ENCODE peak calls at places on chromosome 6, in eight cellular contexts. One of them, this sample, is unnamed.

GRCh38 chr6:140050232-140050995 is 676.0 kb upstream of the CITED2 start:
- DNase-seq in A549: no peak
- DNase-seq in left ventricle myocardium inferior: peak; percentile 20
- DNase-seq in CD8-positive, alpha-beta T cell: no peak
- DNase-seq in foreskin keratinocyte: no peak
- DNase-seq in gastrocnemius medialis: peak; percentile 3
- DNase-seq in testis: no peak
- DNase-seq in suprapubic skin: no peak
- DNase-seq in this sample: no peak

GRCh38 chr6:104625536-104625935 is 234.2 kb downstream of the HACE1 start:
- DNase-seq in left ventricle myocardium inferior: no peak
- DNase-seq in CD8-positive, alpha-beta T cell: no peak
- DNase-seq in testis: no peak
- DNase-seq in A549: no peak
- DNase-seq in suprapubic skin: no peak
- DNase-seq in foreskin keratinocyte: peak; percentile 97
- DNase-seq in gastrocnemius medialis: no peak
- DNase-seq in this sample: peak; percentile 75

GRCh38 chr6:135146160-135146920 is 34.8 kb upstream of the MYB start:
- DNase-seq in testis: no peak
- DNase-seq in A549: no peak
- DNase-seq in CD8-positive, alpha-beta T cell: no peak
- DNase-seq in suprapubic skin: no peak
- DNase-seq in gastrocnemius medialis: no peak
- DNase-seq in foreskin keratinocyte: peak; percentile 20
- DNase-seq in left ventricle myocardium inferior: no peak
- DNase-seq in this sample: no peak

GRCh38 chr6:117317261-117317660 is 51.9 kb downstream of the VGLL2 start:
- DNase-seq in A549: peak; percentile 2
- DNase-seq in foreskin keratinocyte: no peak
- DNase-seq in suprapubic skin: no peak
- DNase-seq in CD8-positive, alpha-beta T cell: no peak
- DNase-seq in gastrocnemius medialis: no peak
- DNase-seq in testis: no peak
- DNase-seq in left ventricle myocardium inferior: no peak
- DNase-seq in this sample: no peak

GRCh38 chr6:143677891-143678737 is at the start of gene PHACTR2:
- DNase-seq in foreskin keratinocyte: no peak
- DNase-seq in testis: peak; percentile 85
- DNase-seq in suprapubic skin: peak; percentile 79
- DNase-seq in A549: peak; percentile 40
- DNase-seq in left ventricle myocardium inferior: peak; percentile 80
- DNase-seq in gastrocnemius medialis: peak; percentile 50
- DNase-seq in CD8-positive, alpha-beta T cell: peak; percentile 25
- DNase-seq in this sample: peak; percentile 94

GRCh38 chr6:135481786-135482369 is 15.7 kb downstream of the AHI1 start:
- DNase-seq in foreskin keratinocyte: no peak
- DNase-seq in suprapubic skin: no peak
- DNase-seq in testis: no peak
- DNase-seq in CD8-positive, alpha-beta T cell: no peak
- DNase-seq in left ventricle myocardium inferior: no peak
- DNase-seq in gastrocnemius medialis: no peak
- DNase-seq in A549: no peak
- DNase-seq in this sample: no peak

GRCh38 chr6:30974488-30975252 is 8.8 kb upstream of the MUC21 start:
- DNase-seq in left ventricle myocardium inferior: no peak
- DNase-seq in foreskin keratinocyte: no peak
- DNase-seq in suprapubic skin: no peak
- DNase-seq in CD8-positive, alpha-beta T cell: no peak
- DNase-seq in A549: no peak
- DNase-seq in testis: no peak
- DNase-seq in gastrocnemius medialis: no peak
- DNase-seq in this sample: peak; percentile 53

GRCh38 chr6:92762414-92763374 is 656.7 kb downstream of the EPHA7 start:
- DNase-seq in gastrocnemius medialis: no peak
- DNase-seq in foreskin keratinocyte: no peak
- DNase-seq in A549: no peak
- DNase-seq in CD8-positive, alpha-beta T cell: no peak
- DNase-seq in suprapubic skin: no peak
- DNase-seq in testis: no peak
- DNase-seq in left ventricle myocardium inferior: no peak
- DNase-seq in this sample: no peak

GRCh38 chr6:63509652-63510352 is 62.5 kb upstream of the LOC128125822 start:
- DNase-seq in left ventricle myocardium inferior: peak; percentile 74
- DNase-seq in testis: peak; percentile 78
- DNase-seq in foreskin keratinocyte: no peak
- DNase-seq in A549: no peak
- DNase-seq in CD8-positive, alpha-beta T cell: no peak
- DNase-seq in gastrocnemius medialis: no peak
- DNase-seq in suprapubic skin: no peak
- DNase-seq in this sample: no peak

GRCh38 chr6:48183174-48183573 is 72.2 kb upstream of the PTCHD4 start:
- DNase-seq in foreskin keratinocyte: no peak
- DNase-seq in testis: no peak
- DNase-seq in CD8-positive, alpha-beta T cell: no peak
- DNase-seq in gastrocnemius medialis: no peak
- DNase-seq in A549: no peak
- DNase-seq in left ventricle myocardium inferior: no peak
- DNase-seq in suprapubic skin: no peak
- DNase-seq in this sample: no peak

GRCh38 chr6:132354517-132355167 is 46.6 kb downstream of the MOXD1 start:
- DNase-seq in A549: no peak
- DNase-seq in foreskin keratinocyte: no peak
- DNase-seq in CD8-positive, alpha-beta T cell: peak; percentile 49
- DNase-seq in suprapubic skin: no peak
- DNase-seq in gastrocnemius medialis: no peak
- DNase-seq in left ventricle myocardium inferior: no peak
- DNase-seq in testis: no peak
- DNase-seq in this sample: peak; percentile 50

DNA sequence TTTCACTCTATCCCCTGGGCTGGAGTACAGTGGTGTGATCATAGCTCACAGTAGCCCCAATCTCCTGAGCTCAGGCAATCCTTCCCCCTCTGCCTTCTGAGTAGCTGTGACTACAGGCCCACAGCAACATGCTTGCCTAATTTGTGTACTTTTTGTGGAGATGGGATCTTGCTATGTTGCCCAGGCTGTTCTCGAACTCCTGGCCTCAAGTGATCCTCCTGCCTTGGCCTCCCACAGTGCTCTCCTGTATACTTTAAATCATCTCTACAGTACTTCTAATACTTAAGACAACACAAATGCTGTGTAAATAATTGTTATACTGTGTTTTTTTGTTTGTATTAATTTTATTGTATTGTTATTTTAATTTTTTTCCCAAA is 39.7 kb upstream of the FAM50B start:
- DNase-seq in CD8-positive, alpha-beta T cell: no peak
- DNase-seq in gastrocnemius medialis: no peak
- DNase-seq in foreskin keratinocyte: no peak
- DNase-seq in A549: no peak
- DNase-seq in suprapubic skin: no peak
- DNase-seq in left ventricle myocardium inferior: no peak
- DNase-seq in testis: no peak
- DNase-seq in this sample: no peak
- H3K4me1 ChIP-seq in CD8-positive, alpha-beta T cell: no peaks in the 10 kb centered on the region
- H3K4me1 ChIP-seq in gastrocnemius medialis: peaks cover 30% of the 10 kb centered on the region
- H3K4me1 ChIP-seq in foreskin keratinocyte: peaks cover 18% of the 10 kb centered on the region
- H3K4me1 ChIP-seq in A549: peaks cover 49% of the 10 kb centered on the region
- H3K4me1 ChIP-seq in suprapubic skin: peaks cover 22% of the 10 kb centered on the region
- H3K4me1 ChIP-seq in left ventricle myocardium inferior: peaks cover 47% of the 10 kb centered on the region
- H3K4me1 ChIP-seq in testis: peaks cover 19% of the 10 kb centered on the region
- H3K4me1 ChIP-seq in this sample: peaks cover 5% of the 10 kb centered on the region

DNA sequence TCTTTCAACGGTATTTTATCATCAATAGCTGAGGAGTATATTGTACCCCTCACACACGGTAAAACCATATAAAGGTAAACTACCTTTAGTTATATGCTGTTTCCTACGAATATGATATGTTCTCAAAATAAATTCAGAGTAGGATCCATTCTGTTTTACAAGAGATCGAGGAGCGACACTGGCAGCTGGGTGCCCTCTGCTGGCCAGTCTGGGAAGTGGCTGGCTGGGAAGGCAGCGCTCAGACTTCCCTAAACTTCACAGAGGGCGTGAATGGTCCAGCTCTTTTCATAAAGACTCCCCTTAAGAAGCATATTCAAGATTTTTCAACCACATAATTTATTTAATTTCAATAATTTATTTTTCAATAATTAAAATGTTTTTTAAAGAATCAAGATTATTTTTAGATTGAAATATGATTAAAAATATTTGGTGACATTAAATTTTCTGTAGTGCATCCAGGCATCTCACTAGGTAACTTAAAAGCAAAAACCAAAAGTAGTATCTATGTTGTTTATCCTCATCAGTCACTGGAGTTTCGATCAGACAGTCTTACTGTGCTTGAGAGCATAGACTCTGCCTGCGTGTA is 187.5 kb upstream of the PDE10A start:
- DNase-seq in A549: peak; percentile 59
- DNase-seq in CD8-positive, alpha-beta T cell: peak; percentile 59
- DNase-seq in testis: peak; percentile 87
- DNase-seq in gastrocnemius medialis: no peak
- DNase-seq in foreskin keratinocyte: no peak
- DNase-seq in left ventricle myocardium inferior: peak; percentile 79
- DNase-seq in suprapubic skin: no peak
- DNase-seq in this sample: peak; percentile 90
- TF ChIP-seq CTCF in A549: peak; percentile 78
- TF ChIP-seq CTCF in CD8-positive, alpha-beta T cell: peak; percentile 97
- TF ChIP-seq CTCF in testis: peak; percentile 85
- TF ChIP-seq CTCF in gastrocnemius medialis: peak; percentile 91
- TF ChIP-seq CTCF in foreskin keratinocyte: peak; percentile 80
- TF ChIP-seq CTCF in left ventricle myocardium inferior: peak; percentile 100
- TF ChIP-seq CTCF in suprapubic skin: peak; percentile 98
- TF ChIP-seq CTCF in this sample: peak; percentile 99

GRCh38 chr6:28335040-28335563 is 846 bp downstream of the ZSCAN31 start:
- DNase-seq in A549: no peak
- DNase-seq in left ventricle myocardium inferior: no peak
- DNase-seq in gastrocnemius medialis: no peak
- DNase-seq in suprapubic skin: no peak
- DNase-seq in testis: peak; percentile 28
- DNase-seq in foreskin keratinocyte: no peak
- DNase-seq in CD8-positive, alpha-beta T cell: no peak
- DNase-seq in this sample: no peak
- H3K4me1 ChIP-seq in A549: peaks cover 6% of the 10 kb centered on the region
- H3K4me1 ChIP-seq in left ventricle myocardium inferior: peaks cover 28% of the 10 kb centered on the region
- H3K4me1 ChIP-seq in gastrocnemius medialis: peaks cover 11% of the 10 kb centered on the region
- H3K4me1 ChIP-seq in suprapubic skin: peaks cover 15% of the 10 kb centered on the region
- H3K4me1 ChIP-seq in testis: peaks cover 15% of the 10 kb centered on the region
- H3K4me1 ChIP-seq in foreskin keratinocyte: peaks cover 7% of the 10 kb centered on the region
- H3K4me1 ChIP-seq in CD8-positive, alpha-beta T cell: peaks cover 15% of the 10 kb centered on the region
- H3K4me1 ChIP-seq in this sample: no peaks in the 10 kb centered on the region

DNA sequence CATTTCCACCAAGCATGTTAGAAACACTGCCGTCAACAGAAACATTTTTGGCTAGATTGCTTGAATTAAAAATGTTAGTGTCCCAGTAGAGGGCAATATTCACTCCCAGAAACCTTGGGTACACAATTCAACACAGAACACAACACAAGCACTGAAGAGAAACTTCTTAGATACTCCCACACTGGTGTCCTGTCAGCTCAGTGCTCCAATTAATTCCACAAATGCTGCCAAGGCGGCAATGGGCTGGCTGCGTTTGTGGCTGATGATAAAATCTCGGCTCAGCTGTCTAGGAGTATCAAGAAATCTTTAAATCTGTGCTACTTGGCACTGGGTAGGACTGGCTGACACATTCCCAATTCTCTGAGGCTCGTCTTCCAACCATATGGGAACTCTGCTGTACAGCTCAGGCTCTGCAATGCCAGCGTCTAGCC is 39.3 kb downstream of the BEND3 start:
- DNase-seq in suprapubic skin: no peak
- DNase-seq in testis: no peak
- DNase-seq in CD8-positive, alpha-beta T cell: no peak
- DNase-seq in A549: no peak
- DNase-seq in gastrocnemius medialis: no peak
- DNase-seq in left ventricle myocardium inferior: no peak
- DNase-seq in foreskin keratinocyte: no peak
- DNase-seq in this sample: peak; percentile 42
- TF ChIP-seq CTCF in suprapubic skin: no peak
- TF ChIP-seq CTCF in testis: no peak
- TF ChIP-seq CTCF in CD8-positive, alpha-beta T cell: no peak
- TF ChIP-seq CTCF in A549: peak; percentile 22
- TF ChIP-seq CTCF in gastrocnemius medialis: no peak
- TF ChIP-seq CTCF in left ventricle myocardium inferior: no peak
- TF ChIP-seq CTCF in foreskin keratinocyte: peak; percentile 55
- TF ChIP-seq CTCF in this sample: peak; percentile 40

GRCh38 chr6:4017058-4017457 is 61.9 kb downstream of the FAM217A start:
- DNase-seq in A549: no peak
- DNase-seq in gastrocnemius medialis: no peak
- DNase-seq in testis: no peak
- DNase-seq in suprapubic skin: no peak
- DNase-seq in CD8-positive, alpha-beta T cell: no peak
- DNase-seq in left ventricle myocardium inferior: no peak
- DNase-seq in foreskin keratinocyte: no peak
- DNase-seq in this sample: no peak

GRCh38 chr6:4020822-4021132 is 58.2 kb downstream of the FAM217A start:
- DNase-seq in CD8-positive, alpha-beta T cell: no peak
- DNase-seq in suprapubic skin: no peak
- DNase-seq in A549: no peak
- DNase-seq in left ventricle myocardium inferior: no peak
- DNase-seq in testis: no peak
- DNase-seq in foreskin keratinocyte: no peak
- DNase-seq in gastrocnemius medialis: no peak
- DNase-seq in this sample: no peak

GRCh38 chr6:4018194-4019111 is 60.5 kb downstream of the FAM217A start:
- DNase-seq in A549: peak; percentile 63
- DNase-seq in gastrocnemius medialis: peak; percentile 89
- DNase-seq in left ventricle myocardium inferior: peak; percentile 95
- DNase-seq in foreskin keratinocyte: peak; percentile 88
- DNase-seq in CD8-positive, alpha-beta T cell: peak; percentile 96
- DNase-seq in suprapubic skin: peak; percentile 96
- DNase-seq in testis: peak; percentile 96
- DNase-seq in this sample: peak; percentile 98

GRCh38 chr6:4021133-4021861 is 57.6 kb downstream of the FAM217A start:
- DNase-seq in foreskin keratinocyte: peak; percentile 89
- DNase-seq in suprapubic skin: peak; percentile 97
- DNase-seq in testis: peak; percentile 98
- DNase-seq in left ventricle myocardium inferior: peak; percentile 95
- DNase-seq in A549: peak; percentile 60
- DNase-seq in CD8-positive, alpha-beta T cell: peak; percentile 87
- DNase-seq in gastrocnemius medialis: peak; percentile 95
- DNase-seq in this sample: peak; percentile 98

DNA sequence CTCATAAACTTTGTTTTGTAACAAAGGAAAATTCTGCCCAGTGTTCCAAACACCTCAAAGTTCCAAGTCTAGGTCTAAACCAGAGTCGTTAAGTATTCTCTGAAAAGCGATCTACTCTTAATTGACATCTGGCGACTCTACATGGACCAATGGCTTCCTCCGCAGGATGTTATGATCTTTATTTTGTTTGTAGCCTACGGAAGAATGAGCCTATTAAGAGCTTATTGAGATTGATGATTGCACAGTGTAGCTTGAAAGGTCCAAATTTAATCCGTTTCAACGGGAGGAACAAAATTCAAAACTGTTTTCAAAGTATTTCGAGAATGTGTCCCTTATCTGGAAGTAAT is 61.1 kb downstream of the FAM217A start:
- DNase-seq in A549: no peak
- DNase-seq in foreskin keratinocyte: no peak
- DNase-seq in left ventricle myocardium inferior: no peak
- DNase-seq in gastrocnemius medialis: no peak
- DNase-seq in testis: no peak
- DNase-seq in CD8-positive, alpha-beta T cell: no peak
- DNase-seq in suprapubic skin: no peak
- DNase-seq in this sample: no peak
- H3K4me1 ChIP-seq in A549: peaks cover 23% of the 10 kb centered on the region
- H3K4me1 ChIP-seq in foreskin keratinocyte: peaks cover 16% of the 10 kb centered on the region
- H3K4me1 ChIP-seq in left ventricle myocardium inferior: peaks cover 64% of the 10 kb centered on the region
- H3K4me1 ChIP-seq in gastrocnemius medialis: peaks cover 43% of the 10 kb centered on the region
- H3K4me1 ChIP-seq in testis: peaks cover 24% of the 10 kb centered on the region
- H3K4me1 ChIP-seq in CD8-positive, alpha-beta T cell: peaks cover 57% of the 10 kb centered on the region
- H3K4me1 ChIP-seq in suprapubic skin: peaks cover 47% of the 10 kb centered on the region
- H3K4me1 ChIP-seq in this sample: peaks cover 4% of the 10 kb centered on the region

GRCh38 chr6:119116712-119117281 is 38.3 kb upstream of the FAM184A start:
- DNase-seq in CD8-positive, alpha-beta T cell: no peak
- DNase-seq in testis: no peak
- DNase-seq in foreskin keratinocyte: no peak
- DNase-seq in left ventricle myocardium inferior: no peak
- DNase-seq in gastrocnemius medialis: no peak
- DNase-seq in A549: no peak
- DNase-seq in suprapubic skin: no peak
- DNase-seq in this sample: peak; percentile 69
- TF ChIP-seq CTCF in CD8-positive, alpha-beta T cell: peak; percentile 14
- TF ChIP-seq CTCF in testis: no peak
- TF ChIP-seq CTCF in foreskin keratinocyte: peak; percentile 24
- TF ChIP-seq CTCF in left ventricle myocardium inferior: peak; percentile 11
- TF ChIP-seq CTCF in gastrocnemius medialis: no peak
- TF ChIP-seq CTCF in A549: no peak
- TF ChIP-seq CTCF in suprapubic skin: no peak
- TF ChIP-seq CTCF in this sample: peak; percentile 71